ENCODE peak calls at places on chromosomes 11 and 22, in seven cellular contexts. J is H9, V is neuronal stem cell, W is H1, G is mesendoderm, H is IMR-90, X is trophoblast cell. P is an unnamed sample.

GRCh38 chr11:1647901-1648721 is 18.5 kb downstream of the KRTAP5-5 start:
- DNase-seq in W (no peak), J (no peak), G (no peak), H (no peak), X (no peak), V (no peak), P (no peak)

GRCh38 chr11:90204832-90205646 is 17.8 kb downstream of the CHORDC1 start:
- DNase-seq in H (peak; percentile 66), J (no peak), G (peak; percentile 63), V (peak; percentile 54), X (peak; percentile 85), W (no peak), P (peak; percentile 76)

GRCh38 chr11:107683807-107684206 is 28.0 kb downstream of the SLN start:
- DNase-seq in V (no peak), H (no peak), J (peak; percentile 38), W (no peak), X (peak; percentile 39), G (peak; percentile 77), P (no peak)

GRCh38 chr11:105673089-105673488 is 63.2 kb downstream of the GRIA4 start:
- DNase-seq in H (peak; percentile 72), J (peak; percentile 44), W (no peak), V (peak; percentile 76), G (peak; percentile 71), X (peak; percentile 72), P (peak; percentile 70)

GRCh38 chr11:59212222-59212621 is 505 bp downstream of the MPEG1 start:
- DNase-seq in X (no peak), V (no peak), H (no peak), J (no peak), W (no peak), G (no peak), P (no peak)

GRCh38 chr11:27087425-27087824 is 46.8 kb downstream of the BBOX1 start:
- DNase-seq in J (no peak), X (no peak), G (no peak), H (peak; percentile 19), V (no peak), W (no peak), P (no peak)

GRCh38 chr11:44985721-44986120 is 35.0 kb upstream of the TP53I11 start:
- DNase-seq in W (no peak), X (peak; percentile 5), J (no peak), H (no peak), G (no peak), V (no peak), P (no peak)

GRCh38 chr11:61897387-61898246 is 6.3 kb upstream of the FADS3 start:
- DNase-seq in H (peak; percentile 53), W (peak; percentile 63), G (peak; percentile 88), J (peak; percentile 89), X (peak; percentile 74), V (peak; percentile 74), P (peak; percentile 68)

GRCh38 chr11:110349109-110349996 is 52.9 kb upstream of the RDX start:
- DNase-seq in J (no peak), H (no peak), V (no peak), G (no peak), W (no peak), X (peak; percentile 76), P (no peak)

GRCh38 chr11:2930705-2931415 is 1.6 kb upstream of the PHLDA2 start:
- DNase-seq in J (peak; percentile 98), V (peak; percentile 24), H (peak; percentile 23), W (peak; percentile 83), G (peak; percentile 92), X (peak; percentile 75), P (peak; percentile 54)
- H3K79me1 ChIP-seq in J (no peaks in the 10 kb centered on the region), V (no peaks in the 10 kb centered on the region), H (peaks cover 6% of the 10 kb centered on the region), W (no peaks in the 10 kb centered on the region), G (no peaks in the 10 kb centered on the region), X (peaks cover 5% of the 10 kb centered on the region), P (peaks cover 2% of the 10 kb centered on the region)

DNA sequence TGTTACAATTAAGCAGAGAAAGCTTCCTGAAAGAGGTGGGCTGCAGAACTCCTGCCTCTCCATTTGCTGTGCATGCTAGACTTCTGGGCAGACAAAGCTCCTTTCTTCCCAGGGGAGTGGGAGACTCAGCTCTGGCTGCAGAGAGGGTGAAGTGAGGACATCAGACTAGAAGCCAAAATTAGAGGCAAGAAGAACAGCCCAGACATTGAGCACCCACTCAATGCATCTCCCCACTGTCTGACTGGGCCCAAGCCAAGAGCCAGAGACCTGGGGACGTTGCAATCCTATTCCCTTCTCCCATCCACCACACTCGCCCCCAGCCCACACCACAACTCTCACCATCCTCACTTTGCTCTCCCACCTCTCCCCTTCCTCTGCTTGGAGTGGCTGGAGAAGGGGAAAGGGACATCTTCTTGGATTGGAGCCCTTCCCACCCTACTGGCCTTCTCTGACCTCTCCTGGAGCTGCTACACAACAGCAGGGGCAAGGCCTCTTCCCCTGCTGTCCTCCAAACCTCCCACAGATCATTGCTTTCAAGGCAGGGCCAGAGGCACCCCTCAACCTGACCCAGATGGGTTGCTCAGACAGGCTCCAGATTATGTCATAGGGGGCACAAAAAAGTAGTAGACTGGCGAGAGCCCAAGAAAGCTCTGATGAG is 477.7 kb upstream of the CADM1 start:
- DNase-seq in W (no peak), J (no peak), X (no peak), G (no peak), V (no peak), H (no peak), P (no peak)
- H2BK120ac ChIP-seq in W (no peak overlapping the region), J (no peak overlapping the region), X (no peak overlapping the region), G (no peak overlapping the region), V (no peak overlapping the region), H (no peak overlapping the region), P (no peak overlapping the region)

GRCh38 chr22:44025171-44026065 is 1.3 kb downstream of the PARVB start:
- DNase-seq in X (peak; percentile 17), J (no peak), G (no peak), H (no peak), V (no peak), W (no peak), P (no peak)
- H3K79me1 ChIP-seq in X (no peaks in the 10 kb centered on the region), J (no peaks in the 10 kb centered on the region), G (no peaks in the 10 kb centered on the region), H (peaks cover 19% of the 10 kb centered on the region), V (peaks cover 2% of the 10 kb centered on the region), W (no peaks in the 10 kb centered on the region), P (peaks cover 9% of the 10 kb centered on the region)

GRCh38 chr22:33770723-33771122 is 149.6 kb downstream of the LARGE1 start:
- DNase-seq in X (no peak), V (no peak), J (no peak), G (no peak), H (no peak), W (no peak), P (no peak)

GRCh38 chr22:33776491-33776890 is 143.8 kb downstream of the LARGE1 start:
- DNase-seq in X (no peak), V (no peak), W (no peak), H (no peak), J (no peak), G (no peak), P (no peak)

GRCh38 chr22:33772793-33773192 is 147.5 kb downstream of the LARGE1 start:
- DNase-seq in J (no peak), X (no peak), W (no peak), H (no peak), V (no peak), G (no peak), P (no peak)
- H2BK120ac ChIP-seq in J (no peak overlapping the region), X (no peak overlapping the region), W (no peak overlapping the region), H (no peak overlapping the region), V (no peak overlapping the region), G (no peak overlapping the region), P (no peak overlapping the region)

GRCh38 chr11:96109265-96110030 is 185.5 kb upstream of the MTMR2 start:
- DNase-seq in W (no peak), H (peak; percentile 19), V (no peak), X (no peak), J (no peak), G (no peak), P (no peak)

GRCh38 chr11:96113100-96113710 is 189.3 kb upstream of the MTMR2 start:
- DNase-seq in G (no peak), J (no peak), V (no peak), H (peak; percentile 77), W (no peak), X (no peak), P (peak; percentile 50)

GRCh38 chr11:96110302-96110701 is 186.4 kb upstream of the MTMR2 start:
- DNase-seq in X (no peak), J (no peak), H (no peak), V (no peak), G (no peak), W (no peak), P (no peak)

GRCh38 chr11:96112192-96113099 is 188.5 kb upstream of the MTMR2 start:
- DNase-seq in V (no peak), J (no peak), G (no peak), X (peak; percentile 30), H (peak; percentile 54), W (no peak), P (peak; percentile 49)

DNA sequence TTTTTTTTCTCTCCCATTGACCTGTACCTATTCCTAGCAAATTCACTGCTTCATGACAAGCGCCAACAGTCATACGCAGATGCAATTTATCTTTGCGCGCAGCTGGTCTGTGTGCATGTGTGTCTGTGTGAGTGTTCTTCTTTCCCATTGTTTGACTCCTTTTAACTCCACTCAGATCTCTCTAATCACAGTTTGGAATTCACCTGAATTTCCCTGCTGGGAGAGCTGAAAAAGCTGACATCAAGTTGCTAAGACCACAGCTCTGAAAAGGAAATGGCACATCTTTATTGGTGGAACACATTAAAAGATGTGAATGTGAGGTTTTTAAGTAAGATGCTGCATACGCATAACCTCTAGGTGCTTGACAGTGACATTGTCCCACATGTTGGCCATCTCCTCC is 187.4 kb upstream of the MTMR2 start:
- DNase-seq in V (no peak), G (peak; percentile 54), H (no peak), X (no peak), J (no peak), W (no peak), P (no peak)
- H3K79me1 ChIP-seq in V (no peaks in the 10 kb centered on the region), G (no peaks in the 10 kb centered on the region), H (peaks cover 46% of the 10 kb centered on the region), X (peaks cover 16% of the 10 kb centered on the region), J (no peaks in the 10 kb centered on the region), W (no peaks in the 10 kb centered on the region), P (peaks cover 35% of the 10 kb centered on the region)

GRCh38 chr22:39917091-39917703 is 16.3 kb downstream of the GRAP2 start:
- DNase-seq in W (no peak), X (no peak), H (no peak), J (no peak), V (no peak), G (no peak), P (no peak)

GRCh38 chr22:39914584-39914983 is 13.7 kb downstream of the GRAP2 start:
- DNase-seq in J (no peak), X (no peak), W (no peak), G (no peak), V (no peak), H (no peak), P (no peak)

GRCh38 chr22:39917776-39918493 is 17.1 kb downstream of the GRAP2 start:
- DNase-seq in V (no peak), X (no peak), W (no peak), J (no peak), H (no peak), G (no peak), P (no peak)

GRCh38 chr22:39915295-39915726 is 14.4 kb downstream of the GRAP2 start:
- DNase-seq in V (no peak), H (no peak), J (no peak), G (no peak), X (no peak), W (no peak), P (no peak)

GRCh38 chr22:39916496-39916895 is 15.6 kb downstream of the GRAP2 start:
- DNase-seq in W (no peak), H (no peak), X (no peak), V (no peak), J (no peak), G (no peak), P (no peak)
- H2BK120ac ChIP-seq in W (no peak overlapping the region), H (no peak overlapping the region), X (no peak overlapping the region), V (no peak overlapping the region), J (no peak overlapping the region), G (no peak overlapping the region), P (no peak overlapping the region)